ENCODE peak calls at places on chromosomes 11 and 22, in six cellular contexts. B is naive thymus-derived CD4-positive, alpha-beta T cell; D is CD8-positive, alpha-beta T cell; A is heart left ventricle; U is IMR-90; K is colonic mucosa. I is an unnamed sample. For H3K9me3, the result is how much of the 10 kb centered on the place peaks cover.

GRCh38 chr11:70733327-70734325 is 335.3 kb downstream of the CTTN start:
- DNase-seq in U (no peak), A (no peak), B (no peak), D (no peak), K (no peak), I (no peak)

GRCh38 chr22:50316114-50317065 is 8.9 kb upstream of the PLXNB2 start:
- DNase-seq in A (no peak), B (no peak), K (no peak), D (no peak), U (no peak), I (no peak)

GRCh38 chr11:67058506-67058905 is 1.9 kb downstream of the RHOD start:
- DNase-seq in B (no peak), U (no peak), A (no peak), D (no peak), K (no peak), I (no peak)

GRCh38 chr22:37330200-37331033 is 48.1 kb downstream of the CYTH4 start:
- DNase-seq in B (no peak), K (peak), A (no peak), U (peak), D (no peak), I (peak)

GRCh38 chr11:27926981-27927481 is 180.9 kb downstream of the KIF18A start:
- DNase-seq in D (no peak), A (no peak), U (peak), B (no peak), K (no peak), I (no peak)

GRCh38 chr11:43950323-43950855 is 8.0 kb downstream of the C11orf96 start:
- DNase-seq in D (no peak), A (no peak), B (no peak), K (no peak), U (no peak), I (no peak)

GRCh38 chr11:89504270-89504669 is 13.1 kb upstream of the NOX4 start:
- DNase-seq in U (no peak), K (no peak), A (no peak), D (no peak), B (no peak), I (no peak)

GRCh38 chr11:16981651-16982194 is 32.5 kb downstream of the PLEKHA7 start:
- DNase-seq in U (peak), A (no peak), B (no peak), K (no peak), D (no peak), I (no peak)

GRCh38 chr11:62726156-62727006 is 876 bp downstream of the HNRNPUL2 start:
- DNase-seq in D (peak), A (no peak), U (no peak), B (no peak), K (no peak), I (no peak)

GRCh38 chr22:19597399-19597735 is 73.2 kb upstream of the CLDN5 start:
- DNase-seq in D (peak), B (peak), K (no peak), U (no peak), A (no peak), I (peak)

GRCh38 chr11:12889243-12889642 is 119.9 kb upstream of the RASSF10 start:
- DNase-seq in B (no peak), K (no peak), U (peak), D (no peak), A (no peak), I (no peak)

GRCh38 chr22:39132871-39133524 is 19.5 kb downstream of the CBX7 start:
- DNase-seq in D (no peak), B (no peak), A (no peak), K (no peak), U (no peak), I (no peak)

GRCh38 chr11:12216100-12216499 is 105.7 kb downstream of the MICAL2 start:
- DNase-seq in U (no peak), K (no peak), A (no peak), D (no peak), B (no peak), I (no peak)

GRCh38 chr11:86014221-86014620 is 54.7 kb downstream of the PICALM start:
- DNase-seq in B (no peak), D (no peak), A (no peak), U (no peak), K (no peak), I (no peak)

GRCh38 chr11:86013718-86014117 is 55.2 kb downstream of the PICALM start:
- DNase-seq in D (no peak), B (no peak), U (no peak), A (no peak), K (no peak), I (no peak)

GRCh38 chr11:86016451-86016850 is 52.4 kb downstream of the PICALM start:
- DNase-seq in D (no peak), B (no peak), A (no peak), U (no peak), K (no peak), I (no peak)

GRCh38 chr11:86015699-86016098 is 53.2 kb downstream of the PICALM start:
- DNase-seq in B (no peak), U (no peak), D (no peak), A (no peak), K (no peak), I (no peak)

DNA sequence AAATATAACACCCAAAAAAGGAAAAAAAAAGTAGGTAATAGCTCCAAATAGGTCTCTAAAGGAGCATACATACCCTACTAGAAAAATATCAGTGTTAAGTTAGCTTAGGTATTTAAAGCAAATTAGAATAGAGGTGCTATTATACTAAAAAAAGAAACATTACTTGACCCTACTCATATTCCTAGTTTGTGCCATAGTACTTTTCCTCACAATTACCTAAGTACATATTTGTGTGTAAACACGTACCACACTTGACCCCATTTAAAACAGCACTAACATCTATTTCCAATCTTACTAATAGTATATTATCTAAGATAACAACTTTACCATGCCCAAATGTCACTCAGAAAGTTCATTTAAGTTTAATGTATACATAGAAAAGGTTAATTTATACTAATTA is 57.7 kb downstream of the PICALM start:
- DNase-seq in U (no peak), B (no peak), D (no peak), A (no peak), K (no peak), I (no peak)
- H3K9me3 ChIP-seq in U (under half), B (under half), D (under half), A (under half), K (under half), I (under half)

DNA sequence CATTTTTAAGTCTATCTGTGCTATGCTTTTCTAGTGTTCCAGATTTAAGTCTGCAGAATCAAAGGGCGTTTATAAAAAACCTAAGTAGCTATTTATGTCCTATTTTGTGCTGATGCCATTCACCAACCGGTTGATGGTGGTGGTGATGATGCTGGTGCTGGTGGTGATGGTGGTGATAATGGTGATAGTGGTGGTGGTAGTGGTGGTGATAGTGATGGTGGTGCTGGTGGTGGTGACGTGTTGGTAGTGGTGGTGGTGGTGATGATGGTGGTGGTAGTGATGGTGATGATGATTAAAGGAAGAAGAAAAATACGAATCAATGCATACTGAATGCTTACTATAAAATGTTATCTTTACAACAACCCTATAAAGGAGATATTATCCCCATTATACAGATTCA is 178.2 kb downstream of the OPCML start:
- DNase-seq in A (no peak), D (no peak), K (no peak), U (peak), B (no peak), I (no peak)
- H3K9me3 ChIP-seq in A (under half), D (under half), K (under half), U (under half), B (under half), I (under half)

GRCh38 chr11:63793163-63793562 is 20.1 kb upstream of the SPINDOC start:
- DNase-seq in K (no peak), B (no peak), U (no peak), D (no peak), A (no peak), I (no peak)

GRCh38 chr11:63800921-63801320 is 12.3 kb upstream of the SPINDOC start:
- DNase-seq in A (no peak), K (no peak), D (no peak), B (no peak), U (no peak), I (no peak)

GRCh38 chr11:63791495-63792167 is 21.6 kb upstream of the SPINDOC start:
- DNase-seq in K (no peak), A (no peak), U (no peak), D (no peak), B (no peak), I (no peak)

GRCh38 chr11:63795066-63795465 is 18.2 kb upstream of the SPINDOC start:
- DNase-seq in K (no peak), U (no peak), A (no peak), D (no peak), B (no peak), I (no peak)
- H3K9me3 ChIP-seq in K (under half), U (under half), A (under half), D (under half), B (under half), I (under half)

GRCh38 chr22:49161002-49161850 is 666.4 kb downstream of the BRD1 start:
- DNase-seq in U (no peak), A (peak), D (no peak), K (no peak), B (no peak), I (no peak)
- H3K9me3 ChIP-seq in U (half or more), A (under half), D (under half), K (under half), B (under half), I (under half)

I was measured in CD4-positive, alpha-beta memory T cell.